ENCODE peak calls at places on chromosome 1, in eight cellular contexts. G is HCT116, J is right lobe of liver, A is astrocyte, O is aorta, C is transverse colon, F is left ventricle myocardium inferior, Z is endothelial cell of umbilical vein. X is an unnamed sample.

GRCh38 chr1:199954701-199955100 is 72.8 kb upstream of the NR5A2 start:
- DNase-seq in C (peak; percentile 41), F (no peak), J (peak; percentile 31), A (no peak), G (no peak), Z (no peak), O (no peak), X (no peak)

GRCh38 chr1:13899856-13900255 is 199.9 kb downstream of the PRDM2 start:
- DNase-seq in C (no peak), O (no peak), G (no peak), F (no peak), J (no peak), A (no peak), Z (no peak), X (peak; percentile 4)

GRCh38 chr1:173190101-173190895 is 16.8 kb downstream of the TNFSF4 start:
- DNase-seq in G (peak; percentile 40), F (peak; percentile 78), Z (peak; percentile 99), J (peak; percentile 85), C (peak; percentile 79), O (peak; percentile 87), A (peak; percentile 88), X (peak; percentile 90)

GRCh38 chr1:179369751-179370341 is 4.1 kb downstream of the AXDND1 start:
- DNase-seq in F (no peak), Z (peak; percentile 79), A (peak; percentile 37), G (peak; percentile 57), C (peak; percentile 13), O (no peak), J (no peak), X (peak; percentile 53)

GRCh38 chr1:20726107-20726911 is 6.2 kb downstream of the SH2D5 start:
- DNase-seq in C (no peak), G (no peak), Z (no peak), F (no peak), A (no peak), O (peak; percentile 73), J (no peak), X (no peak)

GRCh38 chr1:25030674-25031589 is 100.9 kb upstream of the RUNX3 start:
- DNase-seq in Z (no peak), O (no peak), A (peak; percentile 41), F (no peak), J (no peak), G (no peak), C (peak; percentile 28), X (peak; percentile 52)

GRCh38 chr1:25737151-25737550 is 62.8 kb upstream of the SELENON start:
- DNase-seq in G (no peak), F (no peak), J (no peak), A (no peak), C (no peak), O (peak; percentile 70), Z (peak; percentile 40), X (no peak)

GRCh38 chr1:245448858-245449534 is 294.2 kb downstream of the KIF26B start:
- DNase-seq in C (no peak), O (no peak), A (peak; percentile 55), F (no peak), Z (no peak), J (no peak), G (no peak), X (no peak)

GRCh38 chr1:115656461-115657077 is 14.8 kb downstream of the VANGL1 start:
- DNase-seq in A (no peak), O (no peak), F (no peak), G (no peak), J (peak; percentile 67), Z (no peak), C (no peak), X (no peak)

GRCh38 chr1:162922196-162922595 is 61.2 kb upstream of the CCDC190 start:
- DNase-seq in A (peak; percentile 37), O (no peak), Z (peak; percentile 24), J (no peak), F (no peak), G (no peak), C (no peak), X (no peak)

GRCh38 chr1:150560011-150560438 is 10.8 kb downstream of the ADAMTSL4 start:
- DNase-seq in O (peak; percentile 91), F (peak; percentile 78), C (peak; percentile 85), A (no peak), G (peak; percentile 61), J (peak; percentile 75), Z (peak; percentile 68), X (no peak)

GRCh38 chr1:8061210-8061609 is 35.1 kb upstream of the ERRFI1 start:
- DNase-seq in C (no peak), F (no peak), G (peak; percentile 60), A (peak; percentile 98), O (no peak), Z (peak; percentile 74), J (no peak), X (peak; percentile 87)

GRCh38 chr1:181161170-181161870 is 72.8 kb downstream of the IER5 start:
- DNase-seq in J (no peak), A (no peak), O (no peak), F (no peak), Z (no peak), G (no peak), C (no peak), X (no peak)

GRCh38 chr1:164504699-164505098 is 54.3 kb upstream of the PBX1 start:
- DNase-seq in G (no peak), Z (no peak), C (no peak), A (no peak), J (no peak), O (no peak), F (no peak), X (peak; percentile 33)

GRCh38 chr1:154556422-154556821 is 2.0 kb downstream of the UBE2Q1 start:
- DNase-seq in C (no peak), G (no peak), Z (no peak), A (peak; percentile 46), O (no peak), F (peak; percentile 41), J (no peak), X (no peak)

GRCh38 chr1:94543893-94544635 is 2.5 kb upstream of the F3 start:
- DNase-seq in O (no peak), A (peak; percentile 82), J (no peak), F (no peak), Z (no peak), G (no peak), C (no peak), X (no peak)

GRCh38 chr1:20578062-20578461 is 10.8 kb upstream of the CDA start:
- DNase-seq in C (no peak), A (no peak), Z (no peak), G (no peak), J (no peak), O (no peak), F (no peak), X (peak; percentile 62)

GRCh38 chr1:37475380-37476086 is 1.2 kb downstream of the ZC3H12A start:
- DNase-seq in J (no peak), O (no peak), Z (no peak), A (peak; percentile 25), C (peak; percentile 29), G (no peak), F (no peak), X (no peak)
- H3K4me1 ChIP-seq in J (no peaks in the 10 kb centered on the region), O (peaks cover 2% of the 10 kb centered on the region), Z (peaks cover 83% of the 10 kb centered on the region), A (peaks cover 92% of the 10 kb centered on the region), C (peaks cover 78% of the 10 kb centered on the region), G (peaks cover 92% of the 10 kb centered on the region), F (peaks cover 99% of the 10 kb centered on the region), X (peaks cover 21% of the 10 kb centered on the region)

DNA sequence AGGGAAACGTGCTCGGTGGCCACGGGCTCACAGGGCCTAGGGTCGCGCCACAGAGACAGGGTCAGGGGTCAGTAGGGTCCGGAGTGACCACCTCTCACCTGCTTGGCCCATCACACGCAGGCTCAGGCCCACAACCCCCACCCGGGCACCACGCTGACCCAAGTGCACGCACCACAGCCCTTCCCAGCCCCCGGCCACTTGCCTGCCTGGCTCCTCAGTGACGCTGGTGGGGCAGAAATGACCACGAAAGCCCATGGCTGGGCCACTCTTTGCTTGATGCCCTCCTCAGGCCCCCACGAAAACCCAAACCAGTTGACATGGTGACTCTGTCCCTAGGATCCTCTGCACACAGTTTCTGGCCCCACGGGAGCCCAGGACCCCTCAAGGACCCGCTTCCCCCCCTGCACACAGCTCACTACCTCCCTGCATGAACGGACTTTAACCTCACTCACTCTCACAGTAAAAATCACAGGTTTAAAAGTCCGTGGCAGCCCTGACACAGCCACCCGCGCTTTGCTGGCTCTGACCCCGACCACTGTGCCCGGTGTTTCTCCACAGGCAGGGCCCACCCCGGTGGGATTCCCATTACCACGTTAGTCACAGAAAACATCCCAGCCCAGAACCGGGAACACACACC is 20.7 kb downstream of the NADK start:
- DNase-seq in C (no peak), O (no peak), G (no peak), A (no peak), J (peak; percentile 36), F (no peak), Z (no peak), X (no peak)
- H3K27ac ChIP-seq in C (peak overlapping the region; percentile 82), O (no peak overlapping the region), G (peak overlapping the region; percentile 91), A (no peak overlapping the region), J (peak overlapping the region; percentile 95), F (no peak overlapping the region), Z (no peak overlapping the region), X (no peak overlapping the region)

GRCh38 chr1:22830747-22831340 is 120.2 kb downstream of the EPHB2 start:
- DNase-seq in J (no peak), C (no peak), A (no peak), Z (no peak), F (no peak), O (no peak), G (no peak), X (no peak)
- H3K4me1 ChIP-seq in J (no peaks in the 10 kb centered on the region), C (peaks cover 3% of the 10 kb centered on the region), A (peaks cover 72% of the 10 kb centered on the region), Z (peaks cover 36% of the 10 kb centered on the region), F (peaks cover 35% of the 10 kb centered on the region), O (no peaks in the 10 kb centered on the region), G (peaks cover 88% of the 10 kb centered on the region), X (peaks cover 45% of the 10 kb centered on the region)

DNA sequence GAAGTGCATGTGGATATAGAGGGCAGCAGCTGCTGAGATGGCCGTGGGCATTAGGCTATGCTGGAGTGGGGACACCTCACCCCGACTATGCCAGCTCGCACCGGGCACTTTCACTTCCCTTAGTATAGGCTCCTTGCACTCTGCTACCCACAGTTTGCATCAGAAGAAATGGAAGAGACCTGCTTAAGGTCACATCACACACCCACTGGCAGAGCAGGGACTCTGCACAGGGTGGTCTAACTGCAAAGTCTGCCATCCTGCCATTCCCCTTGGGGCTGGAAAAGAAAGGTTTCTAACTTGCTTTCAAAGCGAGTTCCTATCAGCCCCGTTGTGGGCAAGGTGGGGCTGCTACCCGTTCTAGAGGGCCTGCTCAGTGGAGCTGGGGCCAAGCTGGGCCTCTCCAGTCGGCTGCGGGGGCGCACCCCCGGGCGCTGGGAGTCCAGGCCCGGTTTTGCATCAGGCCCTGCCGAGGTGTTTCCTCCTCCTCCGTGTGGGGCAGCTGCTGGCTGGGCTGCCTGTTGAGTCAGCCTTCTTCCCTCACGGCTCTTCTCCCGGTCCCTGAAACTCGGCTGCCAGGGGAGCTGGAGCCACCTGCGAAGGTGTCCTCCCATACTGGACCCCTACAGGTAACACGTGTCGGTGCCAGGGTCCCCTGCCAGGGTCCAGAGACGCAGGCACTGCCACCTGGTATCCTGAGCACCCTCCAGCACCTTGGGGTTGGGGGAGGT is at the start of gene SYTL1:
- DNase-seq in G (peak; percentile 63), F (no peak), C (peak; percentile 75), Z (no peak), A (peak; percentile 53), J (no peak), O (no peak), X (peak; percentile 71)
- H3K27ac ChIP-seq in G (peak within 1 kb of the TSS; percentile 95), F (peak within 1 kb of the TSS; percentile 43), C (peak within 1 kb of the TSS; percentile 68), Z (no peak within 1 kb of the TSS), A (no peak within 1 kb of the TSS), J (peak within 1 kb of the TSS; percentile 62), O (no peak within 1 kb of the TSS), X (peak within 1 kb of the TSS; percentile 93)

GRCh38 chr1:10432910-10433785 is 2.9 kb downstream of the CENPS start:
- DNase-seq in Z (no peak), G (no peak), F (no peak), J (no peak), C (no peak), O (no peak), A (no peak), X (no peak)
- H3K4me1 ChIP-seq in Z (peaks cover 14% of the 10 kb centered on the region), G (peaks cover 19% of the 10 kb centered on the region), F (peaks cover 20% of the 10 kb centered on the region), J (no peaks in the 10 kb centered on the region), C (peaks cover 13% of the 10 kb centered on the region), O (no peaks in the 10 kb centered on the region), A (peaks cover 12% of the 10 kb centered on the region), X (no peaks in the 10 kb centered on the region)